ENCODE peak calls at places on chromosomes 6 and 20, in six cellular contexts. One of them, this sample, is unnamed.

GRCh38 chr20:3819413-3820047 is 817 bp upstream of the AP5S1 start:
- DNase-seq in HepG2: no peak
- DNase-seq in GM12891: no peak
- DNase-seq in K562: no peak
- DNase-seq in H1: no peak
- DNase-seq in GM12878: no peak
- DNase-seq in this sample: no peak

GRCh38 chr6:14281831-14282230 is 164.3 kb downstream of the CD83 start:
- DNase-seq in HepG2: no peak
- DNase-seq in GM12891: no peak
- DNase-seq in K562: no peak
- DNase-seq in H1: no peak
- DNase-seq in GM12878: no peak
- DNase-seq in this sample: no peak

GRCh38 chr6:379367-380181 is 12.0 kb upstream of the IRF4 start:
- DNase-seq in HepG2: no peak
- DNase-seq in GM12891: no peak
- DNase-seq in K562: no peak
- DNase-seq in H1: no peak
- DNase-seq in GM12878: no peak
- DNase-seq in this sample: no peak

GRCh38 chr6:106556368-106556960 is 72.8 kb downstream of the RTN4IP1 start:
- DNase-seq in HepG2: peak
- DNase-seq in GM12891: no peak
- DNase-seq in K562: no peak
- DNase-seq in H1: no peak
- DNase-seq in GM12878: no peak
- DNase-seq in this sample: no peak

GRCh38 chr6:70864404-70864803 is 92.5 kb downstream of the B3GAT2 start:
- DNase-seq in HepG2: no peak
- DNase-seq in GM12891: no peak
- DNase-seq in K562: no peak
- DNase-seq in H1: no peak
- DNase-seq in GM12878: no peak
- DNase-seq in this sample: no peak

GRCh38 chr20:49323622-49324238 is 45.9 kb upstream of the ZNFX1 start:
- DNase-seq in HepG2: peak
- DNase-seq in GM12891: no peak
- DNase-seq in K562: peak
- DNase-seq in H1: no peak
- DNase-seq in GM12878: no peak
- DNase-seq in this sample: no peak

GRCh38 chr6:161835426-161836029 is 561.7 kb upstream of the AGPAT4 start:
- DNase-seq in HepG2: peak
- DNase-seq in GM12891: no peak
- DNase-seq in K562: no peak
- DNase-seq in H1: no peak
- DNase-seq in GM12878: no peak
- DNase-seq in this sample: no peak

GRCh38 chr6:170209354-170210025 is 81.4 kb downstream of the DLL1 start:
- DNase-seq in HepG2: no peak
- DNase-seq in GM12891: no peak
- DNase-seq in K562: no peak
- DNase-seq in H1: no peak
- DNase-seq in GM12878: no peak
- DNase-seq in this sample: no peak

GRCh38 chr20:56630506-56631317 is 1.6 kb downstream of the TFAP2C start:
- DNase-seq in HepG2: no peak
- DNase-seq in GM12891: peak
- DNase-seq in K562: no peak
- DNase-seq in H1: no peak
- DNase-seq in GM12878: no peak
- DNase-seq in this sample: no peak

GRCh38 chr6:57021086-57021720 is 25.3 kb upstream of the KIAA1586 start:
- DNase-seq in HepG2: peak
- DNase-seq in GM12891: peak
- DNase-seq in K562: peak
- DNase-seq in H1: no peak
- DNase-seq in GM12878: no peak
- DNase-seq in this sample: no peak

GRCh38 chr6:125611573-125612399 is 137.6 kb upstream of the HEY2 start:
- DNase-seq in HepG2: no peak
- DNase-seq in GM12891: no peak
- DNase-seq in K562: no peak
- DNase-seq in H1: no peak
- DNase-seq in GM12878: no peak
- DNase-seq in this sample: no peak

GRCh38 chr20:8735014-8735413 is 333.9 kb upstream of the PLCB4 start:
- DNase-seq in HepG2: no peak
- DNase-seq in GM12891: no peak
- DNase-seq in K562: no peak
- DNase-seq in H1: no peak
- DNase-seq in GM12878: no peak
- DNase-seq in this sample: no peak

GRCh38 chr20:9202440-9203080 is 133.7 kb downstream of the PLCB4 start:
- DNase-seq in HepG2: no peak
- DNase-seq in GM12891: no peak
- DNase-seq in K562: no peak
- DNase-seq in H1: no peak
- DNase-seq in GM12878: no peak
- DNase-seq in this sample: no peak

GRCh38 chr6:80132942-80133517 is 26.6 kb downstream of the BCKDHB start:
- DNase-seq in HepG2: peak
- DNase-seq in GM12891: no peak
- DNase-seq in K562: peak
- DNase-seq in H1: no peak
- DNase-seq in GM12878: no peak
- DNase-seq in this sample: no peak

GRCh38 chr6:137353346-137353745 is 134.2 kb upstream of the IFNGR1 start:
- DNase-seq in HepG2: no peak
- DNase-seq in GM12891: no peak
- DNase-seq in K562: no peak
- DNase-seq in H1: no peak
- DNase-seq in GM12878: no peak
- DNase-seq in this sample: no peak

GRCh38 chr20:24646331-24646730 is 176.9 kb downstream of the SYNDIG1 start:
- DNase-seq in HepG2: no peak
- DNase-seq in GM12891: no peak
- DNase-seq in K562: no peak
- DNase-seq in H1: no peak
- DNase-seq in GM12878: no peak
- DNase-seq in this sample: no peak

GRCh38 chr6:147905721-147906120 is 397.2 kb downstream of the SAMD5 start:
- DNase-seq in HepG2: no peak
- DNase-seq in GM12891: no peak
- DNase-seq in K562: no peak
- DNase-seq in H1: no peak
- DNase-seq in GM12878: no peak
- DNase-seq in this sample: no peak

GRCh38 chr20:45991616-45992015 is 17.1 kb upstream of the MMP9 start:
- DNase-seq in HepG2: no peak
- DNase-seq in GM12891: no peak
- DNase-seq in K562: no peak
- DNase-seq in H1: no peak
- DNase-seq in GM12878: no peak
- DNase-seq in this sample: no peak

GRCh38 chr20:24662286-24662685 is 192.9 kb downstream of the SYNDIG1 start:
- DNase-seq in HepG2: no peak
- DNase-seq in GM12891: no peak
- DNase-seq in K562: no peak
- DNase-seq in H1: no peak
- DNase-seq in GM12878: no peak
- DNase-seq in this sample: no peak

GRCh38 chr20:32984631-32985354 is 19.4 kb downstream of the SUN5 start:
- DNase-seq in HepG2: no peak
- DNase-seq in GM12891: no peak
- DNase-seq in K562: no peak
- DNase-seq in H1: no peak
- DNase-seq in GM12878: no peak
- DNase-seq in this sample: no peak

GRCh38 chr6:169990095-169991030 is 238.9 kb downstream of the ERMARD start:
- DNase-seq in HepG2: no peak
- DNase-seq in GM12891: peak
- DNase-seq in K562: no peak
- DNase-seq in H1: no peak
- DNase-seq in GM12878: no peak
- DNase-seq in this sample: no peak

GRCh38 chr20:46046588-46047310 is 17.7 kb downstream of the SLC12A5 start:
- DNase-seq in HepG2: no peak
- DNase-seq in GM12891: no peak
- DNase-seq in K562: no peak
- DNase-seq in H1: no peak
- DNase-seq in GM12878: no peak
- DNase-seq in this sample: no peak

GRCh38 chr6:152398316-152398715 is 238.8 kb downstream of the SYNE1 start:
- DNase-seq in HepG2: no peak
- DNase-seq in GM12891: no peak
- DNase-seq in K562: no peak
- DNase-seq in H1: no peak
- DNase-seq in GM12878: no peak
- DNase-seq in this sample: no peak

GRCh38 chr6:1267057-1267732 is 44.7 kb upstream of the FOXQ1 start:
- DNase-seq in HepG2: peak
- DNase-seq in GM12891: no peak
- DNase-seq in K562: no peak
- DNase-seq in H1: no peak
- DNase-seq in GM12878: no peak
- DNase-seq in this sample: no peak

GRCh38 chr20:32336918-32337347 is 21.2 kb upstream of the ASXL1 start:
- DNase-seq in HepG2: peak
- DNase-seq in GM12891: no peak
- DNase-seq in K562: peak
- DNase-seq in H1: no peak
- DNase-seq in GM12878: no peak
- DNase-seq in this sample: no peak

GRCh38 chr6:139996253-139996834 is 621.9 kb upstream of the CITED2 start:
- DNase-seq in HepG2: peak
- DNase-seq in GM12891: peak
- DNase-seq in K562: no peak
- DNase-seq in H1: no peak
- DNase-seq in GM12878: peak
- DNase-seq in this sample: peak

GRCh38 chr6:52595000-52595795 is 18.3 kb upstream of the TRAM2 start:
- DNase-seq in HepG2: peak
- DNase-seq in GM12891: no peak
- DNase-seq in K562: no peak
- DNase-seq in H1: no peak
- DNase-seq in GM12878: peak
- DNase-seq in this sample: no peak

GRCh38 chr6:71383476-71383875 is 94.9 kb downstream of the OGFRL1 start:
- DNase-seq in HepG2: no peak
- DNase-seq in GM12891: no peak
- DNase-seq in K562: no peak
- DNase-seq in H1: no peak
- DNase-seq in GM12878: no peak
- DNase-seq in this sample: no peak

GRCh38 chr6:158069800-158070195 is 88.1 kb downstream of the SYNJ2 start:
- DNase-seq in HepG2: no peak
- DNase-seq in GM12891: no peak
- DNase-seq in K562: no peak
- DNase-seq in H1: no peak
- DNase-seq in GM12878: no peak
- DNase-seq in this sample: no peak

GRCh38 chr6:115601509-115601908 is 459.2 kb downstream of the FRK start:
- DNase-seq in HepG2: no peak
- DNase-seq in GM12891: no peak
- DNase-seq in K562: no peak
- DNase-seq in H1: no peak
- DNase-seq in GM12878: no peak
- DNase-seq in this sample: no peak

GRCh38 chr6:89281779-89282246 is 33.3 kb downstream of the GABRR2 start:
- DNase-seq in HepG2: peak
- DNase-seq in GM12891: peak
- DNase-seq in K562: peak
- DNase-seq in H1: peak
- DNase-seq in GM12878: no peak
- DNase-seq in this sample: peak

GRCh38 chr6:36793296-36793912 is 45.8 kb downstream of the CPNE5 start:
- DNase-seq in HepG2: no peak
- DNase-seq in GM12891: no peak
- DNase-seq in K562: no peak
- DNase-seq in H1: no peak
- DNase-seq in GM12878: no peak
- DNase-seq in this sample: no peak

GRCh38 chr20:17538517-17539170 is 7.5 kb upstream of the BFSP1 start:
- DNase-seq in HepG2: no peak
- DNase-seq in GM12891: no peak
- DNase-seq in K562: peak
- DNase-seq in H1: no peak
- DNase-seq in GM12878: peak
- DNase-seq in this sample: no peak
- TF ChIP-seq TAF1 in HepG2: no peak
- TF ChIP-seq TAF1 in GM12891: no peak
- TF ChIP-seq TAF1 in K562: no peak
- TF ChIP-seq TAF1 in H1: no peak
- TF ChIP-seq TAF1 in GM12878: no peak
- TF ChIP-seq TAF1 in this sample: no peak

GRCh38 chr6:11537229-11538048 is at the start of gene TMEM170B:
- DNase-seq in HepG2: peak
- DNase-seq in GM12891: peak
- DNase-seq in K562: peak
- DNase-seq in H1: no peak
- DNase-seq in GM12878: peak
- DNase-seq in this sample: peak
- TF ChIP-seq POLR2A in HepG2: peak
- TF ChIP-seq POLR2A in GM12891: no peak
- TF ChIP-seq POLR2A in K562: no peak
- TF ChIP-seq POLR2A in H1: no peak
- TF ChIP-seq POLR2A in GM12878: peak
- TF ChIP-seq POLR2A in this sample: no peak

GRCh38 chr6:131042664-131043063 is 20.4 kb downstream of the EPB41L2 start:
- DNase-seq in HepG2: no peak
- DNase-seq in GM12891: no peak
- DNase-seq in K562: no peak
- DNase-seq in H1: no peak
- DNase-seq in GM12878: no peak
- DNase-seq in this sample: no peak
- TF ChIP-seq TAF1 in HepG2: no peak
- TF ChIP-seq TAF1 in GM12891: no peak
- TF ChIP-seq TAF1 in K562: no peak
- TF ChIP-seq TAF1 in H1: no peak
- TF ChIP-seq TAF1 in GM12878: no peak
- TF ChIP-seq TAF1 in this sample: no peak

GRCh38 chr6:21514288-21514687 is 79.3 kb upstream of the SOX4 start:
- DNase-seq in HepG2: no peak
- DNase-seq in GM12891: no peak
- DNase-seq in K562: no peak
- DNase-seq in H1: no peak
- DNase-seq in GM12878: no peak
- DNase-seq in this sample: no peak
- TF ChIP-seq POLR2A in HepG2: no peak
- TF ChIP-seq POLR2A in GM12891: no peak
- TF ChIP-seq POLR2A in K562: no peak
- TF ChIP-seq POLR2A in H1: no peak
- TF ChIP-seq POLR2A in GM12878: no peak
- TF ChIP-seq POLR2A in this sample: no peak

DNA sequence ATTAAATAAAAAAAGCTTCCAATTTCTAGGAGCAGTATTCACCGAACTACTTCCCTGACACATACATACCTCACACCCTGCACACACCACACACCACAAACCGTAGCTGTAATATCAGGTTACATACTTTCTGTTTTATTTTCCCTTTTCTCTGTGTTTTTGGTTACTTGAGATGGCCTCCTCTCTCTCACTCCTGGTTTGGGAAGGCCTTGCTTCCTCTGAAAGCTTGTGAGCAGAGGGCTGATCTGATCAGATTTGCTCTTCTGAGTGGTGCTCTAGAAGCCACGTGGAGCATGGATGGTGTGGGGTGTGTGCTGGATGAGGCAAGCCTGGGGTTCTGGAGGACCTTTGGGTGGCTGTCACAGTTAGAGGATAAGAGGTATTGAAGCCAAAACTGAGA is 20.9 kb downstream of the UTRN start:
- DNase-seq in HepG2: no peak
- DNase-seq in GM12891: no peak
- DNase-seq in K562: no peak
- DNase-seq in H1: no peak
- DNase-seq in GM12878: peak
- DNase-seq in this sample: no peak
- TF ChIP-seq TAF1 in HepG2: no peak
- TF ChIP-seq TAF1 in GM12891: no peak
- TF ChIP-seq TAF1 in K562: no peak
- TF ChIP-seq TAF1 in H1: no peak
- TF ChIP-seq TAF1 in GM12878: no peak
- TF ChIP-seq TAF1 in this sample: no peak